ENCODE peak calls at places on chromosomes 13 and 19, in eight cellular contexts. N is A549; X is activated CD4-positive, CD25-positive, alpha-beta regulatory T cell treated with anti-CD3 and anti-CD28 coated beads, Interleukin-2, amount 50 U/mL, for 16 hours; V is central memory CD8-positive, alpha-beta T cell; Y is C1 segment of cervical spinal cord; I is Jurkat, Clone E6-1; M is naive thymus-derived CD8-positive, alpha-beta T cell; F is aorta. Q is an unnamed sample.

GRCh38 chr13:72959643-72960042 is 99.2 kb upstream of the KLF5 start:
- DNase-seq in Y (no peak), I (no peak), N (no peak), F (no peak), M (no peak), X (no peak), V (no peak), Q (no peak)

GRCh38 chr19:17949956-17950309 is 17.0 kb upstream of the KCNN1 start:
- DNase-seq in I (no peak), M (no peak), V (no peak), X (no peak), F (no peak), Y (no peak), N (no peak), Q (no peak)

GRCh38 chr13:99973163-99973785 is 1.7 kb upstream of the ZIC5 start:
- DNase-seq in N (no peak), X (no peak), V (no peak), F (no peak), Y (no peak), M (no peak), I (no peak), Q (no peak)

GRCh38 chr19:1567116-1567847 is 843 bp downstream of the MEX3D start:
- DNase-seq in X (no peak), N (no peak), Y (no peak), I (no peak), M (no peak), V (no peak), F (peak; percentile 61), Q (no peak)

GRCh38 chr19:3506384-3507340 is 551 bp downstream of the FZR1 start:
- DNase-seq in N (no peak), F (peak; percentile 71), X (no peak), V (no peak), M (peak; percentile 33), I (no peak), Y (no peak), Q (no peak)

GRCh38 chr19:1922803-1923202 is 17.6 kb downstream of the ADAT3 start:
- DNase-seq in M (no peak), I (no peak), X (no peak), V (no peak), N (no peak), F (no peak), Y (no peak), Q (no peak)

GRCh38 chr13:41516166-41516565 is 58.8 kb downstream of the RGCC start:
- DNase-seq in M (no peak), X (no peak), F (no peak), Y (no peak), V (no peak), N (no peak), I (no peak), Q (no peak)

GRCh38 chr13:35159041-35159440 is 217.0 kb downstream of the NBEA start:
- DNase-seq in X (no peak), I (no peak), M (no peak), F (no peak), Y (no peak), N (no peak), V (no peak), Q (no peak)

GRCh38 chr19:5342573-5343201 is 2.1 kb upstream of the PTPRS start:
- DNase-seq in Y (no peak), X (no peak), M (no peak), N (no peak), V (no peak), I (no peak), F (no peak), Q (no peak)

GRCh38 chr19:45345506-45345860 is 4.9 kb downstream of the KLC3 start:
- DNase-seq in X (no peak), Y (no peak), M (no peak), V (no peak), N (no peak), I (no peak), F (no peak), Q (no peak)

GRCh38 chr19:19279062-19279612 is 6.0 kb upstream of the TM6SF2 start:
- DNase-seq in M (no peak), X (no peak), F (no peak), I (no peak), Y (no peak), V (no peak), N (no peak), Q (no peak)

GRCh38 chr13:75931116-75931515 is 295.0 kb downstream of the LMO7 start:
- DNase-seq in Y (no peak), V (no peak), N (no peak), X (no peak), M (no peak), I (no peak), F (no peak), Q (no peak)

GRCh38 chr19:15154002-15154612 is 46.7 kb downstream of the NOTCH3 start:
- DNase-seq in V (no peak), F (peak; percentile 51), I (peak; percentile 65), X (no peak), Y (no peak), M (peak; percentile 33), N (peak; percentile 56), Q (no peak)

GRCh38 chr13:42272115-42272756 is at the start of gene AKAP11:
- DNase-seq in I (peak; percentile 40), N (peak; percentile 15), V (peak; percentile 31), Y (peak; percentile 38), F (peak; percentile 70), X (peak; percentile 18), M (peak; percentile 43), Q (no peak)

GRCh38 chr13:110493161-110493593 is 68.3 kb downstream of the RAB20 start:
- DNase-seq in N (no peak), X (no peak), Y (no peak), M (no peak), V (no peak), F (peak; percentile 41), I (no peak), Q (no peak)

GRCh38 chr13:28246891-28247290 is 108.5 kb downstream of the PAN3 start:
- DNase-seq in F (no peak), Y (no peak), M (no peak), V (no peak), X (no peak), N (no peak), I (no peak), Q (no peak)

GRCh38 chr19:4100647-4101495 is 23.1 kb downstream of the MAP2K2 start:
- DNase-seq in N (no peak), X (no peak), M (no peak), F (peak; percentile 38), I (no peak), Y (no peak), V (no peak), Q (no peak)

GRCh38 chr13:64936879-64937278 is 2293.3 kb downstream of the PCDH9 start:
- DNase-seq in N (no peak), I (no peak), V (no peak), Y (no peak), F (no peak), X (no peak), M (no peak), Q (no peak)

GRCh38 chr13:113297370-113297871 is 382 bp downstream of the LAMP1 start:
- DNase-seq in N (no peak), I (no peak), M (peak; percentile 58), X (peak; percentile 10), F (peak; percentile 61), V (peak; percentile 47), Y (no peak), Q (no peak)

GRCh38 chr13:114062341-114062740 is 70.1 kb downstream of the RASA3 start:
- DNase-seq in M (no peak), X (no peak), F (no peak), V (no peak), Y (no peak), I (no peak), N (no peak), Q (no peak)

GRCh38 chr19:23263870-23264590 is 13.8 kb upstream of the ZNF724 start:
- DNase-seq in N (no peak), Y (no peak), V (no peak), M (no peak), X (no peak), F (no peak), I (no peak), Q (no peak)

GRCh38 chr13:44710576-44710975 is 134.4 kb upstream of the TSC22D1 start:
- DNase-seq in I (no peak), X (no peak), N (peak; percentile 49), F (no peak), M (no peak), Y (no peak), V (no peak), Q (no peak)

GRCh38 chr13:40318366-40318765 is 348.1 kb downstream of the FOXO1 start:
- DNase-seq in M (no peak), F (peak; percentile 53), Y (no peak), X (no peak), V (no peak), N (no peak), I (no peak), Q (peak; percentile 7)

GRCh38 chr19:36488816-36489138 is 584 bp downstream of the ZNF566 start:
- DNase-seq in N (no peak), Y (no peak), M (no peak), F (no peak), I (peak; percentile 56), X (peak; percentile 26), V (no peak), Q (no peak)

GRCh38 chr19:47084879-47085439 is 28.6 kb downstream of the ZC3H4 start:
- DNase-seq in M (no peak), X (no peak), I (no peak), F (no peak), V (no peak), Y (no peak), N (no peak), Q (no peak)

GRCh38 chr19:54654447-54655321 is 8.1 kb upstream of the LILRB4 start:
- DNase-seq in X (no peak), F (no peak), V (no peak), M (no peak), N (no peak), I (no peak), Y (no peak), Q (no peak)

GRCh38 chr19:48415395-48415794 is 21.9 kb downstream of the GRIN2D start:
- DNase-seq in I (peak; percentile 74), X (no peak), V (no peak), F (peak; percentile 93), M (peak; percentile 58), N (peak; percentile 93), Y (no peak), Q (peak; percentile 33)

GRCh38 chr13:34762312-34762711 is 179.8 kb upstream of the NBEA start:
- DNase-seq in V (no peak), Y (no peak), F (no peak), M (no peak), N (peak; percentile 2), I (no peak), X (no peak), Q (no peak)

GRCh38 chr13:32905864-32906180 is 110.4 kb upstream of the KL start:
- DNase-seq in Y (no peak), F (peak; percentile 47), N (no peak), X (no peak), M (no peak), V (no peak), I (no peak), Q (peak; percentile 14)

GRCh38 chr19:5376928-5377327 is 36.3 kb upstream of the PTPRS start:
- DNase-seq in Y (no peak), I (no peak), M (no peak), X (no peak), V (no peak), F (no peak), N (no peak), Q (no peak)

GRCh38 chr13:44160549-44161278 is 212.9 kb upstream of the SERP2 start:
- DNase-seq in Y (no peak), M (no peak), I (no peak), V (no peak), X (no peak), F (peak; percentile 50), N (no peak), Q (no peak)

GRCh38 chr19:51467864-51468544 is 9.8 kb upstream of the SIGLEC8 start:
- DNase-seq in N (no peak), M (no peak), I (peak; percentile 61), V (no peak), F (no peak), X (no peak), Y (no peak), Q (no peak)

GRCh38 chr13:77521194-77521593 is 14.3 kb upstream of the SCEL start:
- DNase-seq in V (no peak), F (no peak), X (no peak), M (no peak), Y (no peak), N (peak; percentile 88), I (no peak), Q (no peak)

GRCh38 chr13:72686766-72687165 is 40.7 kb downstream of the MZT1 start:
- DNase-seq in I (no peak), Y (no peak), V (no peak), N (no peak), F (no peak), X (no peak), M (no peak), Q (no peak)

Q was measured in hypothalamus.